ENCODE peak calls at places on chromosome 11, in ten cellular contexts. One of them, this sample, is unnamed.

GRCh38 chr11:44916797-44917196 is 33.9 kb downstream of the TP53I11 start:
- DNase-seq in AG09319: no peak
- DNase-seq in HFFc6: no peak
- DNase-seq in non-pigmented ciliary epithelial cell: no peak
- DNase-seq in activated CD4-positive, alpha-beta T cell treated with anti-CD3 and anti-CD28 coated beads, Interleukin-2, amount 50 U/mL, for 1 hour: no peak
- DNase-seq in fibroblast of lung: no peak
- DNase-seq in gastrocnemius medialis: no peak
- DNase-seq in foreskin fibroblast: no peak
- DNase-seq in DMS153: no peak
- DNase-seq in SJSA1: no peak
- DNase-seq in this sample: no peak

GRCh38 chr11:20618083-20618482 is 18.7 kb downstream of the SLC6A5 start:
- DNase-seq in gastrocnemius medialis: no peak
- DNase-seq in AG09319: no peak
- DNase-seq in non-pigmented ciliary epithelial cell: no peak
- DNase-seq in activated CD4-positive, alpha-beta T cell treated with anti-CD3 and anti-CD28 coated beads, Interleukin-2, amount 50 U/mL, for 1 hour: no peak
- DNase-seq in foreskin fibroblast: no peak
- DNase-seq in HFFc6: no peak
- DNase-seq in SJSA1: no peak
- DNase-seq in DMS153: no peak
- DNase-seq in fibroblast of lung: no peak
- DNase-seq in this sample: no peak

GRCh38 chr11:45021692-45022130 is 71.0 kb upstream of the TP53I11 start:
- DNase-seq in SJSA1: no peak
- DNase-seq in AG09319: peak
- DNase-seq in non-pigmented ciliary epithelial cell: no peak
- DNase-seq in DMS153: no peak
- DNase-seq in gastrocnemius medialis: peak
- DNase-seq in fibroblast of lung: peak
- DNase-seq in HFFc6: no peak
- DNase-seq in foreskin fibroblast: peak
- DNase-seq in activated CD4-positive, alpha-beta T cell treated with anti-CD3 and anti-CD28 coated beads, Interleukin-2, amount 50 U/mL, for 1 hour: no peak
- DNase-seq in this sample: no peak

GRCh38 chr11:111735262-111736116 is 30.7 kb downstream of the PPP2R1B start:
- DNase-seq in foreskin fibroblast: peak
- DNase-seq in gastrocnemius medialis: peak
- DNase-seq in AG09319: peak
- DNase-seq in fibroblast of lung: peak
- DNase-seq in non-pigmented ciliary epithelial cell: peak
- DNase-seq in DMS153: peak
- DNase-seq in SJSA1: peak
- DNase-seq in activated CD4-positive, alpha-beta T cell treated with anti-CD3 and anti-CD28 coated beads, Interleukin-2, amount 50 U/mL, for 1 hour: no peak
- DNase-seq in HFFc6: peak
- DNase-seq in this sample: no peak

GRCh38 chr11:111612211-111612610 is 10.0 kb downstream of the SIK2 start:
- DNase-seq in HFFc6: no peak
- DNase-seq in fibroblast of lung: peak
- DNase-seq in AG09319: no peak
- DNase-seq in DMS153: no peak
- DNase-seq in foreskin fibroblast: no peak
- DNase-seq in non-pigmented ciliary epithelial cell: no peak
- DNase-seq in gastrocnemius medialis: no peak
- DNase-seq in SJSA1: no peak
- DNase-seq in activated CD4-positive, alpha-beta T cell treated with anti-CD3 and anti-CD28 coated beads, Interleukin-2, amount 50 U/mL, for 1 hour: no peak
- DNase-seq in this sample: no peak

GRCh38 chr11:135008001-135008405 is 596.0 kb upstream of the B3GAT1 start:
- DNase-seq in AG09319: no peak
- DNase-seq in foreskin fibroblast: no peak
- DNase-seq in fibroblast of lung: no peak
- DNase-seq in DMS153: no peak
- DNase-seq in non-pigmented ciliary epithelial cell: no peak
- DNase-seq in HFFc6: no peak
- DNase-seq in gastrocnemius medialis: no peak
- DNase-seq in SJSA1: no peak
- DNase-seq in activated CD4-positive, alpha-beta T cell treated with anti-CD3 and anti-CD28 coated beads, Interleukin-2, amount 50 U/mL, for 1 hour: no peak
- DNase-seq in this sample: no peak

GRCh38 chr11:17639091-17639490 is 80.3 kb upstream of the MYOD1 start:
- DNase-seq in gastrocnemius medialis: no peak
- DNase-seq in foreskin fibroblast: no peak
- DNase-seq in non-pigmented ciliary epithelial cell: no peak
- DNase-seq in HFFc6: no peak
- DNase-seq in activated CD4-positive, alpha-beta T cell treated with anti-CD3 and anti-CD28 coated beads, Interleukin-2, amount 50 U/mL, for 1 hour: no peak
- DNase-seq in SJSA1: no peak
- DNase-seq in AG09319: no peak
- DNase-seq in DMS153: no peak
- DNase-seq in fibroblast of lung: no peak
- DNase-seq in this sample: no peak

GRCh38 chr11:8328231-8328794 is 64.6 kb upstream of the LMO1 start:
- DNase-seq in fibroblast of lung: no peak
- DNase-seq in HFFc6: no peak
- DNase-seq in DMS153: no peak
- DNase-seq in foreskin fibroblast: no peak
- DNase-seq in SJSA1: no peak
- DNase-seq in gastrocnemius medialis: no peak
- DNase-seq in non-pigmented ciliary epithelial cell: no peak
- DNase-seq in activated CD4-positive, alpha-beta T cell treated with anti-CD3 and anti-CD28 coated beads, Interleukin-2, amount 50 U/mL, for 1 hour: no peak
- DNase-seq in AG09319: no peak
- DNase-seq in this sample: no peak